ENCODE peak calls at places on chromosomes 13 and 19, in four cellular contexts. R, N, Z and J are unnamed samples.

GRCh38 chr19:35179830-35180229 is 25.3 kb downstream of the FXYD5 start:
- DNase-seq in R (no peak), Z (no peak), N (no peak), J (no peak)

GRCh38 chr19:1169921-1170885 is 3.9 kb downstream of the SBNO2 start:
- DNase-seq in Z (peak), R (no peak), N (no peak), J (no peak)

GRCh38 chr13:64154514-64154913 is 2738.9 kb upstream of the PCDH20 start:
- DNase-seq in N (no peak), Z (no peak), R (no peak), J (peak)

GRCh38 chr19:58117841-58118575 is 20.0 kb upstream of the ZSCAN18 start:
- DNase-seq in N (no peak), R (no peak), Z (no peak), J (no peak)

GRCh38 chr19:58007285-58007684 is 4.7 kb upstream of the ZNF606 start:
- DNase-seq in R (peak), N (no peak), Z (no peak), J (no peak)

GRCh38 chr13:107250626-107251025 is 682.7 kb upstream of the ARGLU1 start:
- DNase-seq in N (no peak), R (no peak), Z (no peak), J (no peak)

GRCh38 chr19:37997911-37998344 is 90.9 kb downstream of the SIPA1L3 start:
- DNase-seq in Z (no peak), R (no peak), N (no peak), J (peak)

GRCh38 chr19:55590621-55591020 is 8.7 kb downstream of the FIZ1 start:
- DNase-seq in N (peak), Z (peak), R (no peak), J (peak)

GRCh38 chr19:47036233-47036651 is 12.2 kb downstream of the TMEM160 start:
- DNase-seq in Z (no peak), N (no peak), R (no peak), J (no peak)

GRCh38 chr13:71320452-71320851 is 546.6 kb downstream of the DACH1 start:
- DNase-seq in N (peak), Z (peak), R (peak), J (no peak)

GRCh38 chr13:105763851-105764250 is 771.6 kb downstream of the EFNB2 start:
- DNase-seq in Z (no peak), R (no peak), N (no peak), J (no peak)

GRCh38 chr13:50188696-50189095 is 173.5 kb downstream of the KCNRG start:
- DNase-seq in R (no peak), Z (no peak), N (no peak), J (no peak)

GRCh38 chr19:746208-746819 is 4.6 kb upstream of the MISP start:
- DNase-seq in N (no peak), Z (no peak), R (no peak), J (no peak)

GRCh38 chr13:39106216-39106995 is 68.2 kb downstream of the NHLRC3 start:
- DNase-seq in N (no peak), R (peak), Z (no peak), J (no peak)

GRCh38 chr13:101157261-101157660 is 259.0 kb downstream of the NALCN start:
- DNase-seq in Z (no peak), R (no peak), N (no peak), J (no peak)

GRCh38 chr19:45972944-45973525 is 630 bp downstream of the NOVA2 start:
- DNase-seq in R (no peak), N (peak), Z (no peak), J (no peak)

GRCh38 chr13:74966814-74967213 is 515.2 kb downstream of the TBC1D4 start:
- DNase-seq in N (no peak), R (no peak), Z (no peak), J (no peak)

GRCh38 chr13:83780201-83780600 is 102.1 kb downstream of the SLITRK1 start:
- DNase-seq in N (no peak), R (peak), Z (peak), J (no peak)

GRCh38 chr19:45498411-45499195 is at the start of gene PPM1N:
- DNase-seq in N (peak), Z (no peak), R (no peak), J (no peak)

GRCh38 chr19:45782820-45783785 is 813 bp upstream of the DMPK start:
- DNase-seq in R (no peak), N (no peak), Z (no peak), J (peak)

GRCh38 chr19:7408251-7408650 is 59.5 kb downstream of the ARHGEF18 start:
- DNase-seq in R (no peak), N (no peak), Z (no peak), J (no peak)

DNA sequence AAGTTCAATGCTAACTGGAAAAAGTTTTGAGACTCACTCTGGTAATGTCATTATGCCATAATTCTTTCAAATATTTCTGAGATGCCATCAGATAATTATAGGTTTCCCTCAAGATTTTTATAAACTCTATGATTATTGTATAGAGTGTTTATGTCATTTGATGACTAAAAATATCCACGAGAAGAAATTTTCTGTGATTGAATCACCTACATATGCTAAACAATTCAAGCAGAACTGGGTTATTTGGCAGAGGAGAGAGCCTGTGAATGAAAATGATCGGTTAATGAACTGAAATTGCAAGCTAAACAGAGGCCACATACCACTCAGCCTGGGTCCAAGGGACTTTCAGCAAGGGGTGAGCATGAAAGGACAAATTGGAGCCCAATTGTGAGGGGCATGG is 92.6 kb upstream of the TSC22D1 start:
- DNase-seq in R (no peak), Z (no peak), N (no peak), J (no peak)
- TF ChIP-seq EP300 in R (no peak), Z (no peak), N (no peak), J (no peak)

DNA sequence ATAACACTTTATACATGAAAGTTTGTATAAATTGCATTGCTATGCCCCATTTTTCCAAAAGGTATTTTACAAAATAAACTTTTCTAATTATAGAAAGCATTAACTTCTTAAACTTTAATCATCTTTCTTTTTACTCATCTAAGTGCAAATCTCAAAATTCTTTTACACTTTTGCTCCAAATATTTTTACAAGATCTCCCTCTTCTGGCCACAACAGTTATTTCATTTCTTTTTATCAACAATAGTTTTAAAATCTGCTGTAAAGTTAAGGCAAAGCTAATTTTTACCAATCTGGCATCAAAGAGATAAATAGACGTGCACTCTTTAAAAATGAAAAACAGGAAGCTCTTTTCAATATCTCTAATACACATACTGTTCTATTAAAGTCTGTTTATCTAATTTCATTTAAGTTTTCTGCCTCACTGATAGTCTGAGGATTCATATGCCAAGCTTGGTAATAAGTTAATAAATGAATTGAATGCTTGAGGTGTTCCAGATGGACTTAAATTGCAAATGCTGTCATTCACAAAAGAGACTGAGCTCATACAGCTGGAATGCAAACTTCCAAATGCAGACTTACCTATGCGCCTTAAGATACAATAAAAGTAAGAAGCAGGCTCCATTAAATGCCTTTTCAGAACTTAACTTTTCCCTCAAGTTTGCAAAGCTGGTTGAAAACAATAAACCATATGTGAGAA is 583.0 kb upstream of the ATXN8OS start:
- DNase-seq in R (no peak), N (no peak), Z (no peak), J (no peak)
- TF ChIP-seq CEBPB in R (no peak), N (no peak), Z (no peak), J (no peak)

DNA sequence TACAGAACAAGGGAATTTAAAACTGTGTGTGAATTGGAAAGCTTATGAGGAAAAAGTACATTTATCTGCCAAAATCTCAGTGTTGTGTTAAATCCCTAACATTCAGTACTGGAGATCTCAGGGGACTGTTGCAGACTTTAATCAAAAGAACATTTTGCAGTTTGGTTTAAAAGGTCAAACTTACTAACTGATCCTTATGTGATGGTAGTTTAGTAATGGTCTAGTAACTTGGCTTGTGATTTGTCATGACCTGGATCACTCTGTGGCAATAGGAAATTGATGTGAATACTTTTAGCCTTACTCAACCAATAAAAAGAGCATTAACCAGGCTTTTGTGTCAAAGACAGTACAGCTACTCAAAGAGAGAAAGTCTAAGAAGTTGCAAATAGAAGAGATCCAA is 862.0 kb upstream of the MIR17HG start:
- DNase-seq in R (no peak), N (no peak), Z (no peak), J (peak)
- TF ChIP-seq EP300 in R (no peak), N (no peak), Z (no peak), J (no peak)

DNA sequence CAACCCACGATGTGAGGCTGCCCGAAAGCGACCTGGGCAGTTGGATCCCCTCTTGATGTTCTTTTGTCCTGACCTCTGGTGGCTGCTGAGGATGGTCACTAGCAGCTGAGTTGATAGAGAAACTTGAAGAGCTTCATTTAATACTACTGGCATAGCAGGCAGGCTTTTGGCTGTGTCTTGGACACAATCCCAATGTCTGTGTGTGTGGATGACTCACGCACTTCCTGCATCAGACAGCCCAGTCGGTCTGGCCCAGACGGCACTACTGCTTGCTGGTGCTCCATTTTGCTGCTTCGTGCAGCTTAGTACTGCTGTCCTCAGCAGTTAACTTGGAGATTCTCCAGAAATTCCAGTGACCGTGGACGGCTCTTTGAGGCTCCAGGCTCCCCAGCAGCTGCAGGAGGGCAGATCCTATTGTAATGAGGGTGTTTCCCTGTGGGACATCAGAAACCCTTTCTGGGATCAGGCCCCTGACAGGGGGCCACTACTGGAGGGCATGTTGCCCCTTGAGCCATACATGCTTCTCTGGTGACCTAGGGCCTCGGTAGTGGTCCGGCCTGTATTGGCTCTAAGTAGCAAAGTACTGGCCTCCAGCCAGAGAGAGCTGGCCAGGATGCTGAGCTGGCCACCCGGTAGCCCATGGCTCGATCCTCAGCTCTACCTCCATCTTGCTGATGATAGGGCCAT is 4.5 kb downstream of the FPR3 start:
- DNase-seq in N (no peak), R (peak), Z (peak), J (peak)
- TF ChIP-seq CEBPB in N (no peak), R (no peak), Z (no peak), J (no peak)

GRCh38 chr13:36436811-36437210 is 4.5 kb downstream of the CCNA1 start:
- DNase-seq in Z (no peak), R (no peak), N (no peak), J (no peak)
- TF ChIP-seq EP300 in Z (no peak), R (no peak), N (no peak), J (no peak)

GRCh38 chr13:65293530-65294198 is 1936.5 kb downstream of the PCDH9 start:
- DNase-seq in N (no peak), R (no peak), Z (no peak), J (no peak)

GRCh38 chr13:65287405-65287804 is 1942.7 kb downstream of the PCDH9 start:
- DNase-seq in N (no peak), R (no peak), Z (no peak), J (no peak)

DNA sequence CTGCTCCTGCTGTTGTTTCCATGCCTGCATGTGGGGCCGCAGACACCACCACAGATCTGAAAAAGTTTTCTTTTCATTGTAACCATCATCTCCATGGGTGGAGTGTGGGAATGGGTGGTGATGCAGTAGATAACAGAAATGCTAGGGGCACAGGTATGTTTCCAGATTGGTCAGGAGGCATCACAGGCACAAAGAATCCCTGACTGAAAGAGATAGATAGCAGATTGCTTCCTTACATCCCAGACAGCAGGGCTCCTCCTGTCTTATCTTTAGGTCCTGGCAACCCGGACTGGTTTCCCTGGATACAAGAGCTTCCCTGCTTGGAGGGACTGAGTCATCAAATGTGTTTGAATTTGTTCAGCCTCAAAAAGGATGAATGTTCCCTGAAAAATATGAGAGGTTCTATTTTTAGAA is 1937.6 kb downstream of the PCDH9 start:
- DNase-seq in R (no peak), Z (no peak), N (no peak), J (no peak)
- TF ChIP-seq CEBPB in R (no peak), Z (no peak), N (no peak), J (no peak)

GRCh38 chr13:73957889-73958288 is 176.3 kb downstream of the KLF12 start:
- DNase-seq in Z (no peak), N (no peak), R (no peak), J (no peak)
- TF ChIP-seq EP300 in Z (no peak), N (no peak), R (no peak), J (no peak)